ENCODE peak calls at places on chromosomes 2 and 18, in five cellular contexts. Q is A549, E is GM23338, M is K562, B is GM12878. W is an unnamed sample.

GRCh38 chr18:63090334-63090733 is 229.2 kb downstream of the BCL2 start:
- DNase-seq in Q (no peak), B (no peak), E (no peak), M (no peak), W (no peak)

GRCh38 chr18:51196116-51196810 is 1.2 kb downstream of the MEX3C start:
- DNase-seq in M (peak), E (no peak), Q (no peak), B (no peak), W (no peak)

GRCh38 chr2:218161639-218162038 is 5.1 kb downstream of the CXCR1 start:
- DNase-seq in Q (no peak), M (no peak), B (no peak), E (no peak), W (no peak)

GRCh38 chr2:11932053-11932512 is 185.7 kb downstream of the LPIN1 start:
- DNase-seq in Q (no peak), E (no peak), M (peak), B (no peak), W (no peak)

GRCh38 chr2:11631462-11631861 is 38.5 kb downstream of the NTSR2 start:
- DNase-seq in M (no peak), E (no peak), B (no peak), Q (peak), W (no peak)

GRCh38 chr18:30487962-30488361 is 554.6 kb downstream of the DSC3 start:
- DNase-seq in E (no peak), M (no peak), B (no peak), Q (no peak), W (no peak)

GRCh38 chr2:217905906-217906305 is 96.9 kb downstream of the TNS1 start:
- DNase-seq in B (no peak), M (no peak), E (no peak), Q (no peak), W (no peak)

GRCh38 chr2:206263959-206264603 is 10.4 kb upstream of the ZDBF2 start:
- DNase-seq in M (no peak), E (no peak), B (no peak), Q (no peak), W (no peak)

GRCh38 chr2:32910883-32911598 is 35.7 kb upstream of the LTBP1 start:
- DNase-seq in B (peak), E (no peak), M (no peak), Q (no peak), W (no peak)

GRCh38 chr18:67776929-67777328 is 260.4 kb upstream of the DSEL start:
- DNase-seq in Q (no peak), B (no peak), M (no peak), E (no peak), W (no peak)

GRCh38 chr2:225735844-225736243 is 336.3 kb downstream of the NYAP2 start:
- DNase-seq in M (no peak), E (no peak), B (no peak), Q (peak), W (no peak)

GRCh38 chr2:231348703-231349373 is 46.7 kb upstream of the B3GNT7 start:
- DNase-seq in B (no peak), E (no peak), M (no peak), Q (no peak), W (no peak)

GRCh38 chr2:8090748-8091700 is 590.8 kb upstream of the ID2 start:
- DNase-seq in E (no peak), Q (peak), B (peak), M (peak), W (peak)

GRCh38 chr2:106858810-106859209 is 27.2 kb downstream of the ST6GAL2 start:
- DNase-seq in M (no peak), E (no peak), Q (peak), B (no peak), W (no peak)

GRCh38 chr2:19360266-19360665 is 1.8 kb upstream of the OSR1 start:
- DNase-seq in Q (no peak), M (no peak), B (no peak), E (no peak), W (no peak)

GRCh38 chr2:101987832-101988231 is 3.9 kb upstream of the IL1R2 start:
- DNase-seq in B (no peak), M (no peak), E (no peak), Q (no peak), W (peak)

GRCh38 chr2:213281156-213281555 is 3.1 kb upstream of the SPAG16 start:
- DNase-seq in E (no peak), B (no peak), Q (no peak), M (no peak), W (no peak)

GRCh38 chr2:126905991-126906390 is 7.3 kb downstream of the TEX51 start:
- DNase-seq in M (no peak), B (no peak), E (no peak), Q (no peak), W (no peak)

GRCh38 chr2:168545439-168546082 is 89.5 kb downstream of the CERS6 start:
- DNase-seq in M (no peak), E (no peak), Q (peak), B (no peak), W (no peak)

GRCh38 chr2:177596866-177597265 is 204.3 kb downstream of the AGPS start:
- DNase-seq in Q (no peak), M (no peak), E (no peak), B (no peak), W (no peak)

GRCh38 chr2:144374163-144374661 is 145.7 kb downstream of the ZEB2 start:
- DNase-seq in B (peak), E (no peak), Q (no peak), M (no peak), W (no peak)

GRCh38 chr18:33745396-33745795 is 167.4 kb downstream of the ASXL3 start:
- DNase-seq in E (no peak), Q (no peak), B (no peak), M (no peak), W (no peak)

GRCh38 chr2:180319586-180320405 is 312.7 kb upstream of the CWC22 start:
- DNase-seq in Q (no peak), E (no peak), M (no peak), B (no peak), W (no peak)

GRCh38 chr2:141475801-141476200 is 655.0 kb downstream of the LRP1B start:
- DNase-seq in M (no peak), Q (no peak), B (no peak), E (no peak), W (no peak)

GRCh38 chr2:174580951-174581350 is 16.7 kb downstream of the WIPF1 start:
- DNase-seq in E (no peak), M (no peak), B (no peak), Q (no peak), W (no peak)

GRCh38 chr2:174575124-174575776 is 22.4 kb downstream of the WIPF1 start:
- DNase-seq in M (no peak), Q (no peak), B (no peak), E (no peak), W (no peak)

GRCh38 chr2:174581543-174581942 is 16.1 kb downstream of the WIPF1 start:
- DNase-seq in B (no peak), M (no peak), Q (no peak), E (no peak), W (no peak)

GRCh38 chr2:174574657-174575056 is 22.9 kb downstream of the WIPF1 start:
- DNase-seq in M (no peak), E (no peak), B (no peak), Q (no peak), W (no peak)

GRCh38 chr2:174577967-174578589 is 19.5 kb downstream of the WIPF1 start:
- DNase-seq in Q (peak), E (peak), B (no peak), M (no peak), W (no peak)
- TF ChIP-seq JUNB in Q (no peak), E (no peak), B (no peak), M (no peak), W (no peak)

DNA sequence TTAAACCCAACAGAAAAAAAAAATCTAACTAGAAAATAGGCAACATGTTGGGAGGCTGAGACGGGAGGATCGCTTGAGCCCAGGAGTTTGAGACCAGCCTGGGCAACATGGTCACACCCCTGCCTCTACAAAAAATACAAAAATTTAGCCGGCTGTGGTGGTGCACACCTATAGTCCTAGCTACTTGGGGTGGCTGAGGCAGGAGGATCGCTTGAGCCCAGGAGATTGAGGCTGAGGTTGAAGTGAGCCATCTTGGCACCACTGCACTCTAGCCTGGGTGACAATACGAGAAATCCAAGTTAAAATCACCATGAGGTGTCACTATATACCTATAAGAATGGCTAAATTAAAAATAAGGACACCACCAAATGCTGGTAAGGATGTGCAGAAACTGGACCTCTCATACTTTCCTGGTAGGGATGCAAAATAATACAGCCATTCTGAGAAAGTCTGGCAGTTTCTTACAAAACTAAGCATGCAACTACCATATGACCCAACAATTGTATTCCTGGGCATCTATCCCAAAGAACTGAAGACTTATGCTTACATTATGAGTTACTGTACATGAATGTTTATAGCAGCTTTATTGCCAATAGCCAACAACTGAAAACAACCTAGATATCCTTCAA is 2.2 kb downstream of the SEPTIN10 start:
- DNase-seq in M (no peak), B (no peak), E (no peak), Q (peak), W (peak)
- TF ChIP-seq JUNB in M (no peak), B (no peak), E (no peak), Q (no peak), W (no peak)

GRCh38 chr2:240982821-240983281 is 15.6 kb upstream of the SNED1 start:
- DNase-seq in E (no peak), M (no peak), B (no peak), Q (no peak), W (no peak)

GRCh38 chr2:240985881-240986786 is 12.3 kb upstream of the SNED1 start:
- DNase-seq in Q (no peak), E (no peak), M (no peak), B (no peak), W (no peak)

GRCh38 chr2:240981871-240982800 is 16.3 kb upstream of the SNED1 start:
- DNase-seq in E (no peak), Q (no peak), B (no peak), M (no peak), W (no peak)

GRCh38 chr2:240983361-240983995 is 14.9 kb upstream of the SNED1 start:
- DNase-seq in M (peak), Q (peak), B (no peak), E (peak), W (no peak)

GRCh38 chr2:240983996-240984498 is 14.4 kb upstream of the SNED1 start:
- DNase-seq in Q (peak), M (no peak), B (no peak), E (no peak), W (no peak)
- TF ChIP-seq JUNB in Q (no peak), M (no peak), B (no peak), E (no peak), W (no peak)

GRCh38 chr2:96536445-96537065 is at the start of gene ARID5A:
- DNase-seq in E (peak), B (peak), Q (peak), M (peak), W (peak)
- TF ChIP-seq JUNB in E (no peak), B (no peak), Q (no peak), M (no peak), W (no peak)